ENCODE peak calls at places on chromosomes 3 and 15, in four cellular contexts. C is PC-3, Z is NCI-H748 treated with DMSO at 0.1 percent for 48 hours, E is fibroblast of lung. N is an unnamed sample.

GRCh38 chr3:149808209-149808829 is 4.7 kb upstream of the RNF13 start:
- DNase-seq in C (peak; percentile 84), Z (peak; percentile 5), E (peak; percentile 72), N (peak; percentile 61)

GRCh38 chr3:188001926-188002325 is 152.0 kb upstream of the LPP start:
- DNase-seq in E (no peak), Z (no peak), C (no peak), N (no peak)

GRCh38 chr3:171088984-171089754 is 62.6 kb upstream of the SLC2A2 start:
- DNase-seq in Z (no peak), E (peak; percentile 99), C (peak; percentile 83), N (no peak)

GRCh38 chr3:69323941-69324340 is 61.9 kb downstream of the FRMD4B start:
- DNase-seq in Z (no peak), E (no peak), C (no peak), N (no peak)

GRCh38 chr15:67177750-67178149 is 76.7 kb downstream of the AAGAB start:
- DNase-seq in Z (no peak), C (no peak), E (peak; percentile 58), N (no peak)

GRCh38 chr3:196144383-196145105 is 62.7 kb upstream of the TFRC start:
- DNase-seq in C (no peak), Z (no peak), E (peak; percentile 84), N (no peak)

GRCh38 chr15:40252438-40253178 is 13.7 kb downstream of the PAK6 start:
- DNase-seq in C (peak; percentile 72), Z (peak; percentile 13), E (peak; percentile 19), N (no peak)

GRCh38 chr15:70541511-70541910 is 221.8 kb downstream of the UACA start:
- DNase-seq in C (no peak), E (no peak), Z (no peak), N (no peak)

GRCh38 chr3:169034401-169034800 is 629.1 kb downstream of the MECOM start:
- DNase-seq in Z (no peak), E (peak; percentile 38), C (no peak), N (no peak)

GRCh38 chr15:52733078-52733477 is 53.9 kb upstream of the ATOSA start:
- DNase-seq in Z (no peak), C (no peak), E (no peak), N (no peak)

N was measured in NCI-H2081 treated with DMSO at 0.1 percent for 48 hours.